ENCODE peak calls at places on chromosome 3, in four cellular contexts. M is transverse colon, W is endothelial cell of umbilical vein, Y is uterus. P is an unnamed sample.

GRCh38 chr3:43031490-43032216 is 52.5 kb downstream of the GASK1A start:
- DNase-seq in M (no peak), W (no peak), Y (no peak), P (no peak)

GRCh38 chr3:54628888-54629368 is 298.9 kb downstream of the LRTM1 start:
- DNase-seq in M (no peak), W (no peak), Y (no peak), P (no peak)

GRCh38 chr3:108430540-108430939 is 79.9 kb downstream of the MYH15 start:
- DNase-seq in M (no peak), W (no peak), Y (no peak), P (no peak)

GRCh38 chr3:190155752-190156151 is 35.1 kb upstream of the P3H2 start:
- DNase-seq in M (peak), W (no peak), Y (no peak), P (peak)

GRCh38 chr3:43753743-43754142 is 63.0 kb downstream of the ABHD5 start:
- DNase-seq in M (no peak), W (peak), Y (no peak), P (no peak)

GRCh38 chr3:139292933-139293664 is 50.7 kb upstream of the MRPS22 start:
- DNase-seq in M (no peak), W (no peak), Y (no peak), P (no peak)

GRCh38 chr3:11379238-11379823 is 107.1 kb downstream of the ATG7 start:
- DNase-seq in M (no peak), W (peak), Y (no peak), P (no peak)

GRCh38 chr3:15523660-15524417 is 2.3 kb upstream of the COLQ start:
- DNase-seq in M (no peak), W (no peak), Y (no peak), P (no peak)

GRCh38 chr3:124078978-124079911 is 87.3 kb upstream of the ROPN1 start:
- DNase-seq in M (no peak), W (peak), Y (no peak), P (no peak)

GRCh38 chr3:47162695-47163022 is 1.3 kb downstream of the SETD2 start:
- DNase-seq in M (no peak), W (no peak), Y (no peak), P (no peak)

GRCh38 chr3:43161684-43162512 is 56.0 kb upstream of the POMGNT2 start:
- DNase-seq in M (no peak), W (peak), Y (no peak), P (no peak)

GRCh38 chr3:70119892-70120291 is 120.4 kb downstream of the SAMMSON start:
- DNase-seq in M (no peak), W (no peak), Y (no peak), P (no peak)
- H3K4me3 ChIP-seq in M (no peak), W (no peak), Y (no peak), P (no peak)

GRCh38 chr3:158644345-158644908 is at the start of gene GFM1:
- DNase-seq in M (peak), W (peak), Y (peak), P (peak)
- H3K27ac ChIP-seq in M (peak), W (peak), Y (peak), P (peak)

DNA sequence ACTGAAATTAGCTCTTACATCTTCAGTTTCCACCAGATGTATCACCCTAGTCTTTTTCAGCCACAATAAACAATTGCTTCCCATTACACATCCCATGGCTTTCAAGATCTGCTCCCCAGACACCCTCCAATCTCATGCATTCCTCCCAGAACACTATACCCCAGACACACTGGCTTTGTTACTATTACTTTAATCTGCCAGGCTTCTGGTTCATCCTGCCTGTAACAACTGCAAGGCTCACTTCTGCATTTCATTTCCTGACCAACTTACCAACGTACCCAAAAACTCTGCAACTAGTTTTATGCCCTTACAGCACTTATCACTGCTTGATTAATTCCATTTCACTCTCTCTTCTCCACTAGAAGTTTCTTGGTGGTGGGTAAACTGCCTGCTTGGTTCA is 2.9 kb downstream of the RPL22L1 start:
- DNase-seq in M (no peak), W (no peak), Y (no peak), P (no peak)
- TF ChIP-seq POLR2A in M (no peak), W (no peak), Y (no peak), P (no peak)

DNA sequence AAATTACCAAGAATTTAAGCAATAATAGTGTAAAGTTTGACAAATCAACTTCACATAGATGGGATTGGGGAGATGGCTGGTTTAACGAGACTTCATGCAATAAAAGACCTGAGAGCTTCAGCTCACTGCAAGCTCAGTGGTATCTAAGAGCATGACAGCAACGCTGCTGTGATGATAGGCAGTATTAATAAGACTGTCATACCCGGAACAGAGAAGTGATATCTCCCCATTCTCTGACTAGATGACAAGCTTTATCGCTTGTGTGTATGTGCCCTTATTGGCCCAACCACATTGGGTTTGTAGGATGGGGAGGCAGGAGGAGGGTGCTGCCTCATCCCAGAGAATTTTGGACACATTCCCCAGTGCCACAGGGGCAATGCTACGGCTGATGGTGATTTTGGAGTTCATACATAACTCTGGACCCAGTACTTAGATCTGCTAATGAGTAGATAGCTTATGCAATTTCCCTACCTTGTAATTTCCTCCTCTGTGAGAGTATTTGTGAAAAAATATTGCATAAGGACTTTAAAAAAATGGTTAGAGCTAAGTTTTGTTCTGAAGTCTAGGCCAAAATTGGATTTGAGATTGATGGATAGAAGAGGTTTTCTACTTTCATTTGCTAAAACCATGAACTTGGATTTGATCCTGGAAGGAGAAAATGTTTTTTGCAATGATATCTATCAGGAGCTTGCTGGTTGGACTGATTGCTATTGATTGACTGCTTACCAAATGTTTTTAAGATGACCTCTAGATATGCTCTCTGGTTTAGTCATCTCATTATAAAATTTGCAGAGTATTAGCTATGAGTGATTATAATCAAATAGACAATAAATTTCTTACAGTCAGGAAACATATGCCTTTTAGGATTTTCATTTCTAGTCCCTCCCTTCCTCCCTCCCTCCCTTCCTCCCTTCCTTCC is 14.0 kb upstream of the TMEM212 start:
- DNase-seq in M (no peak), W (peak), Y (no peak), P (no peak)
- H3K4me3 ChIP-seq in M (no peak), W (no peak), Y (no peak), P (no peak)

GRCh38 chr3:4839278-4839677 is 140.0 kb upstream of the BHLHE40 start:
- DNase-seq in M (no peak), W (no peak), Y (no peak), P (no peak)
- H3K27ac ChIP-seq in M (no peak), W (no peak), Y (no peak), P (no peak)

GRCh38 chr3:150762662-150763121 is 277 bp downstream of the SIAH2 start:
- DNase-seq in M (no peak), W (no peak), Y (no peak), P (no peak)
- TF ChIP-seq POLR2A in M (no peak), W (no peak), Y (no peak), P (no peak)

GRCh38 chr3:98901032-98901464 is 447 bp downstream of the DCBLD2 start:
- DNase-seq in M (peak), W (peak), Y (peak), P (no peak)

GRCh38 chr3:98901465-98902174 is at the start of gene DCBLD2:
- DNase-seq in M (peak), W (peak), Y (peak), P (peak)

GRCh38 chr3:98894791-98895576 is 6.5 kb downstream of the DCBLD2 start:
- DNase-seq in M (no peak), W (no peak), Y (no peak), P (no peak)

GRCh38 chr3:98900265-98901031 is 1.0 kb downstream of the DCBLD2 start:
- DNase-seq in M (no peak), W (peak), Y (no peak), P (no peak)

GRCh38 chr3:98897701-98898100 is 3.8 kb downstream of the DCBLD2 start:
- DNase-seq in M (no peak), W (no peak), Y (no peak), P (no peak)
- H3K4me3 ChIP-seq in M (no peak), W (peak), Y (no peak), P (no peak)

P was measured in Peyer's patch.